ENCODE peak calls at places on chromosomes 4 and X, in eight cellular contexts. P is T follicular helper cell; F is BE2C; B is hepatocyte; N is uterus; T is activated naive CD8-positive, alpha-beta T cell treated with anti-CD3 and anti-CD28 coated beads, Interleukin-2, amount 50 U/mL, for 24 hours; C is OCI-LY7; J is GOT3. R is an unnamed sample.

GRCh38 chr4:159787901-159788300 is 685.0 kb downstream of the RAPGEF2 start:
- DNase-seq in N (no peak), C (no peak), F (no peak), J (no peak), B (no peak), P (no peak), T (no peak), R (no peak)

GRCh38 chr4:88033309-88033708 is 25.9 kb downstream of the PKD2 start:
- DNase-seq in N (no peak), T (peak), F (peak), C (peak), P (peak), B (peak), J (no peak), R (peak)

GRCh38 chr4:66974665-66975064 is 570.6 kb downstream of the CENPC start:
- DNase-seq in F (no peak), C (no peak), N (no peak), J (no peak), T (no peak), B (no peak), P (no peak), R (no peak)

GRCh38 chr4:150065740-150066139 is 12.5 kb upstream of the DCLK2 start:
- DNase-seq in N (no peak), C (no peak), T (no peak), F (no peak), B (no peak), P (no peak), J (no peak), R (no peak)

GRCh38 chrX:10597871-10598270 is 22.5 kb downstream of the MID1 start:
- DNase-seq in T (no peak), P (no peak), C (peak), N (no peak), F (peak), J (peak), B (no peak), R (peak)

GRCh38 chr4:112896326-112896892 is 153.0 kb upstream of the ANK2 start:
- DNase-seq in C (no peak), J (no peak), T (no peak), B (no peak), F (no peak), N (no peak), P (no peak), R (no peak)

GRCh38 chr4:141406237-141406636 is 185.5 kb downstream of the ZNF330 start:
- DNase-seq in P (no peak), J (no peak), N (no peak), F (no peak), C (no peak), T (no peak), B (no peak), R (no peak)

GRCh38 chr4:30380404-30380998 is 339.7 kb upstream of the PCDH7 start:
- DNase-seq in T (peak), B (peak), F (peak), N (no peak), C (peak), P (no peak), J (no peak), R (peak)

GRCh38 chr4:100128338-100128737 is 61.9 kb downstream of the DDIT4L start:
- DNase-seq in B (no peak), N (no peak), J (no peak), C (no peak), F (no peak), T (no peak), P (no peak), R (no peak)

GRCh38 chr4:18571252-18571885 is 549.8 kb upstream of the LCORL start:
- DNase-seq in J (no peak), B (no peak), T (no peak), P (no peak), N (no peak), F (no peak), C (no peak), R (no peak)

GRCh38 chrX:82748901-82749505 is 759.1 kb upstream of the POU3F4 start:
- DNase-seq in P (no peak), N (no peak), F (no peak), C (no peak), T (no peak), B (no peak), J (no peak), R (no peak)

GRCh38 chr4:160701671-160702070 is 1462.1 kb downstream of the FSTL5 start:
- DNase-seq in C (no peak), J (no peak), N (no peak), B (no peak), P (no peak), T (no peak), F (no peak), R (no peak)

GRCh38 chrX:46582964-46583363 is 9.4 kb downstream of the CHST7 start:
- DNase-seq in N (no peak), B (no peak), J (no peak), F (no peak), C (no peak), T (no peak), P (no peak), R (peak)

GRCh38 chrX:7116081-7116480 is 31.4 kb upstream of the STS start:
- DNase-seq in P (no peak), C (no peak), B (no peak), T (no peak), F (no peak), N (no peak), J (no peak), R (no peak)

GRCh38 chr4:174136013-174136412 is 147.5 kb downstream of the FBXO8 start:
- DNase-seq in T (no peak), F (peak), C (no peak), B (peak), N (no peak), J (no peak), P (no peak), R (peak)

GRCh38 chrX:16825306-16826035 is 39.2 kb downstream of the TXLNG start:
- DNase-seq in T (no peak), J (no peak), P (no peak), C (no peak), N (no peak), B (no peak), F (no peak), R (no peak)

GRCh38 chrX:11724122-11725017 is 33.7 kb upstream of the MSL3 start:
- DNase-seq in F (no peak), C (peak), N (no peak), P (no peak), J (no peak), T (peak), B (peak), R (peak)

GRCh38 chrX:12825801-12826200 is 34.6 kb downstream of the PRPS2 start:
- DNase-seq in T (no peak), C (no peak), N (no peak), B (no peak), P (no peak), J (no peak), F (no peak), R (no peak)

GRCh38 chr4:14792702-14793227 is 209.5 kb upstream of the CPEB2 start:
- DNase-seq in N (no peak), T (no peak), C (no peak), P (no peak), B (no peak), J (no peak), F (no peak), R (no peak)

GRCh38 chrX:115284877-115285276 is 4.6 kb upstream of the LUZP4 start:
- DNase-seq in F (no peak), B (no peak), C (no peak), J (no peak), T (no peak), N (no peak), P (no peak), R (peak)

GRCh38 chrX:49879656-49880277 is 483 bp downstream of the USP27X start:
- DNase-seq in C (no peak), N (no peak), T (no peak), B (no peak), J (no peak), P (no peak), F (no peak), R (peak)

GRCh38 chr4:184485279-184485678 is 10.9 kb upstream of the IRF2 start:
- DNase-seq in T (no peak), F (no peak), B (no peak), C (no peak), N (no peak), J (no peak), P (no peak), R (no peak)

GRCh38 chr4:147029296-147029695 is 83.6 kb upstream of the TTC29 start:
- DNase-seq in N (no peak), P (no peak), F (no peak), C (no peak), T (no peak), B (no peak), J (no peak), R (no peak)

GRCh38 chr4:77699731-77700210 is 94.2 kb downstream of the CXCL13 start:
- DNase-seq in T (no peak), J (no peak), B (peak), P (no peak), C (peak), N (no peak), F (peak), R (peak)

R was measured in cardiac muscle cell.